ENCODE peak calls at places on chromosomes 5 and 9, in seven cellular contexts. F is OCI-LY7, T is H1, Y is body of pancreas, P is heart right ventricle, R is uterus, U is thoracic aorta. G is an unnamed sample. For H3K4me1, the result is how much of the 10 kb centered on the place peaks cover.

GRCh38 chr9:33350310-33350709 is 52.1 kb downstream of the AQP7 start:
- DNase-seq in F (no peak), T (no peak), Y (no peak), P (no peak), R (no peak), U (no peak), G (no peak)

GRCh38 chr5:10403829-10404228 is 37.9 kb upstream of the ROPN1L start:
- DNase-seq in F (no peak), T (no peak), Y (no peak), P (no peak), R (no peak), U (no peak), G (no peak)

GRCh38 chr5:2702096-2702879 is 49.2 kb downstream of the IRX2 start:
- DNase-seq in F (no peak), T (no peak), Y (no peak), P (no peak), R (no peak), U (no peak), G (no peak)

GRCh38 chr9:127525426-127526188 is 74.3 kb downstream of the LRSAM1 start:
- DNase-seq in F (peak), T (no peak), Y (no peak), P (no peak), R (no peak), U (no peak), G (peak)

GRCh38 chr9:89872426-89872912 is 267.7 kb downstream of the GADD45G start:
- DNase-seq in F (no peak), T (no peak), Y (peak), P (no peak), R (peak), U (no peak), G (no peak)

GRCh38 chr5:138354926-138355378 is 2.5 kb downstream of the KDM3B start:
- DNase-seq in F (peak), T (no peak), Y (no peak), P (no peak), R (no peak), U (no peak), G (peak)

GRCh38 chr5:155605898-155606297 is 592.3 kb downstream of the KIF4B start:
- DNase-seq in F (no peak), T (no peak), Y (no peak), P (no peak), R (no peak), U (no peak), G (no peak)

GRCh38 chr5:151195622-151196021 is 28.3 kb downstream of the CCDC69 start:
- DNase-seq in F (no peak), T (no peak), Y (no peak), P (no peak), R (peak), U (no peak), G (no peak)

GRCh38 chr9:136202449-136203405 is 2.2 kb downstream of the LHX3 start:
- DNase-seq in F (no peak), T (no peak), Y (no peak), P (no peak), R (no peak), U (no peak), G (no peak)

GRCh38 chr9:132998861-132999635 is 20.6 kb downstream of the GFI1B start:
- DNase-seq in F (no peak), T (no peak), Y (no peak), P (no peak), R (no peak), U (no peak), G (no peak)

GRCh38 chr5:36741138-36741537 is 134.7 kb downstream of the SLC1A3 start:
- DNase-seq in F (no peak), T (no peak), Y (peak), P (no peak), R (no peak), U (no peak), G (no peak)

GRCh38 chr5:96771395-96771794 is 36.4 kb downstream of the ERAP1 start:
- DNase-seq in F (no peak), T (no peak), Y (no peak), P (no peak), R (no peak), U (no peak), G (no peak)

GRCh38 chr5:32760091-32760509 is 49.0 kb downstream of the NPR3 start:
- DNase-seq in F (no peak), T (no peak), Y (no peak), P (no peak), R (no peak), U (no peak), G (no peak)

GRCh38 chr9:97786341-97786740 is 66.7 kb upstream of the FOXE1 start:
- DNase-seq in F (no peak), T (no peak), Y (no peak), P (no peak), R (no peak), U (no peak), G (no peak)

GRCh38 chr5:159884917-159885620 is 31.2 kb upstream of the ADRA1B start:
- DNase-seq in F (no peak), T (no peak), Y (no peak), P (no peak), R (no peak), U (no peak), G (no peak)

GRCh38 chr5:134477462-134478245 is 47.8 kb upstream of the JADE2 start:
- DNase-seq in F (no peak), T (no peak), Y (no peak), P (no peak), R (no peak), U (no peak), G (no peak)

GRCh38 chr9:123555612-123556011 is 199.6 kb downstream of the CRB2 start:
- DNase-seq in F (no peak), T (no peak), Y (no peak), P (no peak), R (no peak), U (no peak), G (no peak)

GRCh38 chr5:172870807-172871431 is 36.9 kb downstream of the ERGIC1 start:
- DNase-seq in F (no peak), T (no peak), Y (no peak), P (peak), R (peak), U (no peak), G (no peak)
- H3K4me1 ChIP-seq in F (under half), T (under half), Y (half or more), P (half or more), R (under half), U (half or more), G (under half)

DNA sequence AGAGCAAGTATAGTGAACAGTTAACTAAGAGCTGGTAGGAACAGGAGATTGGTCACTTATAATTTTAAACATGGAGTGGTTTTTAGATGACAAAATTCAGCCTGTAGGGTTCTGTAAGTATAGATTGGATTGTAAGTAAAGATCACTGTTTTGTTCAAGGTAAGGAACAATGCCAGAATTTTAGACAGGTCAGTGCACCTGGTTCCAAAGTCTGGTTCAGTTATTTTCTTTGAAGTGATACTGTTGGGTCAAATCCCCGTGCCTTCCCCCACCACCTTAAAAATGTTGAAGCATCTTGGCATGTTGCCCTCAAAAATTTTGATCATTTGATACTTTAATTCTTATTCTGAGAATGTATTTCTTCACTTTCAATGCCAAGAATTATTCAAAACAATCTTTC is 12.9 kb downstream of the RAD23B start:
- DNase-seq in F (no peak), T (no peak), Y (no peak), P (no peak), R (no peak), U (no peak), G (no peak)
- H3K4me1 ChIP-seq in F (under half), T (under half), Y (half or more), P (under half), R (under half), U (under half), G (half or more)

GRCh38 chr9:18320046-18320445 is 153.9 kb upstream of the ADAMTSL1 start:
- DNase-seq in F (no peak), T (no peak), Y (no peak), P (no peak), R (no peak), U (no peak), G (no peak)
- H3K4me1 ChIP-seq in F (under half), T (under half), Y (under half), P (under half), R (under half), U (under half), G (under half)

GRCh38 chr5:116531635-116532034 is 43.0 kb downstream of the SEMA6A start:
- DNase-seq in F (no peak), T (no peak), Y (no peak), P (no peak), R (no peak), U (no peak), G (no peak)
- H3K4me1 ChIP-seq in F (under half), T (under half), Y (half or more), P (under half), R (under half), U (under half), G (under half)

DNA sequence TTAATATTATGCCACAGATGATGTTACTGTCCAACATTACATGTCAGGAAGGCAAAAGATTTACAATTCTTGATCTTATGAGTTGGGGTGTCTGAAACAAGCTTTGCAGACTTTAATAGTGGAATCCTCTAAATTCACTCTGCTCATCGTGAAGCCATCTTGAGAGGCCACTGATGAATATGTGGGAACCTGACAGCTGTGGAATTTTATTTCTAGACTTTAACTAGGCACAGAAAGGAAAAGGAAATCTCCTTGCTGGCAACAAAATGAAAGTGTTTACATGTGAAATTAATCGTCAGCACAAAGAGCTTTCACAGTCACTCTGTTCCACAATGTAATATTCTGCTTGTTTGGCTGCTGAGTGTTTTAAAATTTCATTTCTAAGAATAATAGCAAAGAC is 14.8 kb downstream of the NREP start:
- DNase-seq in F (no peak), T (no peak), Y (no peak), P (no peak), R (no peak), U (no peak), G (no peak)
- H3K4me1 ChIP-seq in F (half or more), T (under half), Y (under half), P (under half), R (under half), U (under half), G (under half)